ENCODE peak calls at places on chromosomes 12 and 14, in five cellular contexts. One of them, this sample, is unnamed.
A peak's percentile ranks its signal among the peaks of the same experiment; 100 is the strongest.

GRCh38 chr12:56520025-56520810 is 1.4 kb upstream of the RBMS2 start:
- DNase-seq in globus pallidus: no peak
- DNase-seq in stromal cell of bone marrow: no peak
- DNase-seq in A172: peak; percentile 21
- DNase-seq in aorta: no peak
- DNase-seq in this sample: no peak

GRCh38 chr14:77026930-77027537 is 1.5 kb downstream of the IRF2BPL start:
- DNase-seq in globus pallidus: peak; percentile 58
- DNase-seq in stromal cell of bone marrow: no peak
- DNase-seq in A172: no peak
- DNase-seq in aorta: peak; percentile 70
- DNase-seq in this sample: no peak

GRCh38 chr14:61566537-61567225 is 128.6 kb upstream of the HIF1A start:
- DNase-seq in globus pallidus: no peak
- DNase-seq in stromal cell of bone marrow: no peak
- DNase-seq in A172: peak; percentile 69
- DNase-seq in aorta: no peak
- DNase-seq in this sample: peak; percentile 63

GRCh38 chr12:6468283-6468575 is 2.2 kb downstream of the VAMP1 start:
- DNase-seq in globus pallidus: no peak
- DNase-seq in stromal cell of bone marrow: no peak
- DNase-seq in A172: no peak
- DNase-seq in aorta: no peak
- DNase-seq in this sample: no peak

GRCh38 chr14:21680072-21680471 is 6.5 kb upstream of the OR4E1 start:
- DNase-seq in globus pallidus: no peak
- DNase-seq in stromal cell of bone marrow: no peak
- DNase-seq in A172: peak; percentile 1
- DNase-seq in aorta: no peak
- DNase-seq in this sample: no peak

GRCh38 chr12:57891639-57892228 is 45.2 kb upstream of the CTDSP2 start:
- DNase-seq in globus pallidus: no peak
- DNase-seq in stromal cell of bone marrow: no peak
- DNase-seq in A172: no peak
- DNase-seq in aorta: no peak
- DNase-seq in this sample: no peak

GRCh38 chr14:94974422-94974821 is 182.9 kb downstream of the DICER1 start:
- DNase-seq in globus pallidus: no peak
- DNase-seq in stromal cell of bone marrow: no peak
- DNase-seq in A172: no peak
- DNase-seq in aorta: no peak
- DNase-seq in this sample: no peak

GRCh38 chr12:3275171-3276041 is 198.2 kb downstream of the TSPAN9 start:
- DNase-seq in globus pallidus: peak; percentile 47
- DNase-seq in stromal cell of bone marrow: peak; percentile 34
- DNase-seq in A172: peak; percentile 32
- DNase-seq in aorta: peak; percentile 83
- DNase-seq in this sample: peak; percentile 23

GRCh38 chr12:124663771-124664366 is 96.5 kb upstream of the NCOR2 start:
- DNase-seq in globus pallidus: peak; percentile 93
- DNase-seq in stromal cell of bone marrow: no peak
- DNase-seq in A172: no peak
- DNase-seq in aorta: peak; percentile 33
- DNase-seq in this sample: no peak

GRCh38 chr12:19168634-19169033 is 39.1 kb downstream of the PLEKHA5 start:
- DNase-seq in globus pallidus: no peak
- DNase-seq in stromal cell of bone marrow: no peak
- DNase-seq in A172: no peak
- DNase-seq in aorta: no peak
- DNase-seq in this sample: no peak

GRCh38 chr12:124480469-124481256 is 86.7 kb downstream of the NCOR2 start:
- DNase-seq in globus pallidus: no peak
- DNase-seq in stromal cell of bone marrow: no peak
- DNase-seq in A172: peak; percentile 91
- DNase-seq in aorta: no peak
- DNase-seq in this sample: peak; percentile 62

GRCh38 chr14:31880935-31881334 is 196.2 kb upstream of the ARHGAP5 start:
- DNase-seq in globus pallidus: no peak
- DNase-seq in stromal cell of bone marrow: peak; percentile 73
- DNase-seq in A172: peak; percentile 72
- DNase-seq in aorta: no peak
- DNase-seq in this sample: peak; percentile 64

GRCh38 chr12:131357920-131358319 is 353.0 kb upstream of the SFSWAP start:
- DNase-seq in globus pallidus: no peak
- DNase-seq in stromal cell of bone marrow: no peak
- DNase-seq in A172: no peak
- DNase-seq in aorta: no peak
- DNase-seq in this sample: no peak

GRCh38 chr12:8969861-8970411 is 19.4 kb upstream of the KLRG1 start:
- DNase-seq in globus pallidus: no peak
- DNase-seq in stromal cell of bone marrow: no peak
- DNase-seq in A172: no peak
- DNase-seq in aorta: no peak
- DNase-seq in this sample: no peak

GRCh38 chr12:66065623-66066022 is 64.9 kb downstream of the LLPH start:
- DNase-seq in globus pallidus: no peak
- DNase-seq in stromal cell of bone marrow: no peak
- DNase-seq in A172: no peak
- DNase-seq in aorta: no peak
- DNase-seq in this sample: no peak

GRCh38 chr12:94488449-94488848 is 28.8 kb upstream of the CEP83 start:
- DNase-seq in globus pallidus: peak; percentile 24
- DNase-seq in stromal cell of bone marrow: no peak
- DNase-seq in A172: no peak
- DNase-seq in aorta: no peak
- DNase-seq in this sample: no peak

GRCh38 chr14:89575386-89576061 is 158.5 kb upstream of the FOXN3 start:
- DNase-seq in globus pallidus: no peak
- DNase-seq in stromal cell of bone marrow: no peak
- DNase-seq in A172: no peak
- DNase-seq in aorta: peak; percentile 66
- DNase-seq in this sample: no peak

GRCh38 chr12:52543985-52544888 is 8.7 kb downstream of the KRT71 start:
- DNase-seq in globus pallidus: peak; percentile 50
- DNase-seq in stromal cell of bone marrow: peak; percentile 8
- DNase-seq in A172: no peak
- DNase-seq in aorta: peak; percentile 68
- DNase-seq in this sample: no peak

GRCh38 chr12:64325055-64325454 is 65.5 kb downstream of the C12orf56 start:
- DNase-seq in globus pallidus: no peak
- DNase-seq in stromal cell of bone marrow: no peak
- DNase-seq in A172: no peak
- DNase-seq in aorta: no peak
- DNase-seq in this sample: no peak

GRCh38 chr12:53044896-53045571 is 4.8 kb upstream of the TNS2 start:
- DNase-seq in globus pallidus: no peak
- DNase-seq in stromal cell of bone marrow: no peak
- DNase-seq in A172: no peak
- DNase-seq in aorta: no peak
- DNase-seq in this sample: no peak